ENCODE peak calls at places on chromosomes 3 and 15, in eight cellular contexts. Z, A, N, Q, G, M, D and J are unnamed samples. For H3K27me3 and H3K4me1, the result is how much of the 10 kb centered on the place peaks cover.

GRCh38 chr3:133989931-133990702 is 39.6 kb downstream of the SLCO2A1 start:
- DNase-seq in Z (no peak), A (no peak), N (no peak), Q (no peak), G (no peak), M (no peak), D (no peak), J (no peak)

GRCh38 chr15:73838795-73839565 is 34.4 kb upstream of the TBC1D21 start:
- DNase-seq in Z (peak), A (peak), N (no peak), Q (no peak), G (no peak), M (peak), D (no peak), J (no peak)

GRCh38 chr3:187243933-187244564 is 46.8 kb downstream of the RTP1 start:
- DNase-seq in Z (peak), A (no peak), N (no peak), Q (no peak), G (no peak), M (no peak), D (no peak), J (no peak)

GRCh38 chr3:155232605-155233004 is 60.9 kb downstream of the STRIT1 start:
- DNase-seq in Z (peak), A (peak), N (no peak), Q (no peak), G (no peak), M (peak), D (peak), J (peak)

GRCh38 chr3:30747771-30748281 is 141.4 kb downstream of the TGFBR2 start:
- DNase-seq in Z (peak), A (no peak), N (no peak), Q (peak), G (no peak), M (no peak), D (peak), J (no peak)

GRCh38 chr3:170425491-170426239 is 7.0 kb downstream of the CLDN11 start:
- DNase-seq in Z (no peak), A (no peak), N (no peak), Q (no peak), G (no peak), M (no peak), D (peak), J (no peak)

GRCh38 chr3:195181107-195181498 is 89.9 kb downstream of the XXYLT1 start:
- DNase-seq in Z (no peak), A (no peak), N (no peak), Q (no peak), G (no peak), M (no peak), D (no peak), J (no peak)

GRCh38 chr3:78993375-78993774 is 774.4 kb downstream of the ROBO1 start:
- DNase-seq in Z (no peak), A (no peak), N (no peak), Q (no peak), G (no peak), M (no peak), D (no peak), J (no peak)

GRCh38 chr3:142180761-142181362 is 31.5 kb upstream of the TFDP2 start:
- DNase-seq in Z (peak), A (peak), N (peak), Q (peak), G (peak), M (peak), D (peak), J (peak)

GRCh38 chr3:101925564-101925963 is 76.2 kb downstream of the NFKBIZ start:
- DNase-seq in Z (no peak), A (no peak), N (no peak), Q (no peak), G (no peak), M (no peak), D (no peak), J (no peak)

GRCh38 chr3:106078635-106079034 is 209.8 kb upstream of the CBLB start:
- DNase-seq in Z (no peak), A (no peak), N (no peak), Q (no peak), G (no peak), M (no peak), D (no peak), J (no peak)

GRCh38 chr3:194272861-194273266 is 78.3 kb downstream of the CPN2 start:
- DNase-seq in Z (no peak), A (no peak), N (no peak), Q (no peak), G (no peak), M (peak), D (peak), J (peak)

GRCh38 chr3:45887759-45888511 is 1.6 kb downstream of the CCR9 start:
- DNase-seq in Z (no peak), A (no peak), N (no peak), Q (peak), G (no peak), M (no peak), D (no peak), J (no peak)

GRCh38 chr3:123723527-123724168 is 138.8 kb upstream of the HACD2 start:
- DNase-seq in Z (peak), A (peak), N (peak), Q (peak), G (peak), M (peak), D (peak), J (peak)

GRCh38 chr15:34185666-34186065 is 24.2 kb downstream of the KATNBL1 start:
- DNase-seq in Z (no peak), A (no peak), N (no peak), Q (no peak), G (no peak), M (no peak), D (no peak), J (no peak)

GRCh38 chr15:84669726-84670125 is 11.7 kb upstream of the NMB start:
- DNase-seq in Z (no peak), A (no peak), N (no peak), Q (no peak), G (no peak), M (no peak), D (no peak), J (no peak)

GRCh38 chr15:79179108-79179561 is 88.6 kb upstream of the RASGRF1 start:
- DNase-seq in Z (no peak), A (no peak), N (no peak), Q (no peak), G (no peak), M (peak), D (peak), J (no peak)

GRCh38 chr3:96430019-96430541 is 384.3 kb upstream of the EPHA6 start:
- DNase-seq in Z (no peak), A (no peak), N (no peak), Q (no peak), G (no peak), M (no peak), D (no peak), J (no peak)

GRCh38 chr3:70871909-70872656 is 559.6 kb upstream of the MDFIC2 start:
- DNase-seq in Z (peak), A (no peak), N (no peak), Q (no peak), G (no peak), M (no peak), D (no peak), J (no peak)

GRCh38 chr3:74167926-74168325 is 446.5 kb downstream of the CNTN3 start:
- DNase-seq in Z (no peak), A (no peak), N (no peak), Q (no peak), G (no peak), M (no peak), D (no peak), J (no peak)

GRCh38 chr3:107643038-107643883 is 120.5 kb downstream of the BBX start:
- DNase-seq in Z (peak), A (no peak), N (peak), Q (peak), G (no peak), M (no peak), D (no peak), J (no peak)

GRCh38 chr15:48992545-48992944 is 28.8 kb upstream of the SHC4 start:
- DNase-seq in Z (no peak), A (no peak), N (no peak), Q (no peak), G (no peak), M (no peak), D (no peak), J (no peak)

GRCh38 chr3:133238015-133238414 is 161.8 kb upstream of the BFSP2 start:
- DNase-seq in Z (no peak), A (no peak), N (no peak), Q (no peak), G (no peak), M (no peak), D (no peak), J (no peak)

GRCh38 chr3:44065311-44065710 is 176.4 kb upstream of the TOPAZ1 start:
- DNase-seq in Z (peak), A (peak), N (no peak), Q (peak), G (no peak), M (no peak), D (no peak), J (no peak)

GRCh38 chr15:51842265-51842664 is 12.8 kb downstream of the TMOD3 start:
- DNase-seq in Z (no peak), A (no peak), N (no peak), Q (no peak), G (no peak), M (no peak), D (no peak), J (no peak)

GRCh38 chr3:72458365-72458764 is 389.9 kb downstream of the SHQ1 start:
- DNase-seq in Z (no peak), A (peak), N (no peak), Q (no peak), G (no peak), M (no peak), D (peak), J (peak)
- H3K27me3 ChIP-seq in Z (half or more), A (under half), N (under half), Q (under half), G (under half), M (under half), D (under half), J (under half)

DNA sequence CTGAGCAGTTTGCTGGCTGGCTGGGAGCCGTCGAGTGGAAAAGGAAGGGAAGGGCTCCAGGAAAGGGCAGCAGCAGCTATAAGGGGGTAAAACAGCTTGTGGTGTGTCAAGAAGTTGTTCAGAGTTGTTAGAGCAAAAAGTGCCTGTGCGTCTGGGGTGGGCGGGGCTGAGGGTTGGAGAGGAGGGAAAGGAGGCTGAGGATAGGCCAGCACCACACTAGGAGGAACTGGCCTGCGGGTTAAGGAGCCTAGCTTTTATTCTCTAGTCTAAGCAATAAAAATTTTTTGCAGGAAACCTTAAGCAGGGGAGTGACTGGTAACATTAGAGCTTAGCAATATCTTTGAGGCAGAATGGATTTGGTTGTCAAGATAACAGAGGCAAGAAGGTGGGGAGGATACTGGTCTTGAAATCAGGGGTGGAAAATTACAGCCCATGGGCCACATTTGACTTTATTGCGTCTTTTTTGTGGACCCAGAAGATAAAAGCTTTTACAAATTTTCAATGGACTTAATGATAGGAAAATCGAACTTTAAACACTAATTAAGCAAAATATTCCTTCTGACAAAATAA is 134.5 kb upstream of the AADACL2 start:
- DNase-seq in Z (no peak), A (no peak), N (no peak), Q (no peak), G (no peak), M (no peak), D (peak), J (no peak)
- H3K4me1 ChIP-seq in Z (under half), A (under half), N (under half), Q (under half), G (under half), M (under half), D (under half), J (under half)

DNA sequence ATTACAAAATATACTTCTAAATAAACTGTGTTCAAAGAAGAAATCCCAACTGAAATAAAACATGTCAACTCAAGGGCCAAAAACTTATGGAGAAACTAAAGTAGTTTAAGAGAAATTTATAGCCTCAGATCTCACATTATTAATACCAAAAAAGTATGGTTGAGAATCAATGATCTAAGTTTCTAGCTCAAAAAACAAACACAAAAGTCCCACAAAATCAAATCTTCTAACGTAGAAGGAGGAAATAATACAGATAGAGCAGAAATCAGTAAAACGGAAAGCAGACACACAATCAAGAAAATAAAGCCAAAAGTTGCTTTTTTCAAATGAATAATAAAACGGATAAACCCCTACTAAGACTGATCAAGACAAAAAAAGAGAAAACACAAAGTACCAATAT is 2.9 kb downstream of the SUSD5 start:
- DNase-seq in Z (no peak), A (no peak), N (no peak), Q (no peak), G (no peak), M (no peak), D (no peak), J (no peak)
- H3K27me3 ChIP-seq in Z (under half), A (under half), N (under half), Q (half or more), G (under half), M (under half), D (half or more), J (half or more)

GRCh38 chr3:38139652-38140051 is 1.2 kb downstream of the MYD88 start:
- DNase-seq in Z (no peak), A (no peak), N (no peak), Q (no peak), G (no peak), M (no peak), D (no peak), J (no peak)
- H3K4me1 ChIP-seq in Z (under half), A (under half), N (half or more), Q (under half), G (under half), M (under half), D (under half), J (under half)

GRCh38 chr15:88872106-88872505 is 23.2 kb downstream of the HAPLN3 start:
- DNase-seq in Z (no peak), A (no peak), N (no peak), Q (no peak), G (no peak), M (no peak), D (no peak), J (no peak)

GRCh38 chr15:88871313-88871712 is 24.0 kb downstream of the HAPLN3 start:
- DNase-seq in Z (no peak), A (no peak), N (no peak), Q (no peak), G (no peak), M (no peak), D (no peak), J (no peak)

GRCh38 chr15:88873786-88874185 is 21.6 kb downstream of the HAPLN3 start:
- DNase-seq in Z (no peak), A (no peak), N (no peak), Q (no peak), G (no peak), M (no peak), D (no peak), J (no peak)

GRCh38 chr15:88872706-88873105 is 22.6 kb downstream of the HAPLN3 start:
- DNase-seq in Z (no peak), A (no peak), N (no peak), Q (no peak), G (no peak), M (no peak), D (no peak), J (no peak)

GRCh38 chr15:88874275-88874674 is 21.1 kb downstream of the HAPLN3 start:
- DNase-seq in Z (no peak), A (no peak), N (no peak), Q (no peak), G (no peak), M (no peak), D (no peak), J (no peak)
- H3K27me3 ChIP-seq in Z (under half), A (under half), N (under half), Q (under half), G (under half), M (under half), D (under half), J (under half)

GRCh38 chr3:149581681-149582349 is 76.0 kb downstream of the WWTR1 start:
- DNase-seq in Z (peak), A (peak), N (no peak), Q (peak), G (no peak), M (no peak), D (peak), J (no peak)
- H3K4me1 ChIP-seq in Z (half or more), A (under half), N (under half), Q (under half), G (under half), M (under half), D (under half), J (under half)

GRCh38 chr3:14239940-14240339 is 61.3 kb downstream of the LSM3 start:
- DNase-seq in Z (no peak), A (no peak), N (no peak), Q (no peak), G (no peak), M (no peak), D (no peak), J (no peak)
- H3K27me3 ChIP-seq in Z (under half), A (under half), N (under half), Q (under half), G (under half), M (under half), D (under half), J (under half)

GRCh38 chr3:156677120-156677479 is 2.7 kb downstream of the TIPARP start:
- DNase-seq in Z (no peak), A (no peak), N (peak), Q (no peak), G (peak), M (no peak), D (no peak), J (no peak)
- H3K4me1 ChIP-seq in Z (half or more), A (under half), N (half or more), Q (half or more), G (half or more), M (under half), D (under half), J (half or more)

DNA sequence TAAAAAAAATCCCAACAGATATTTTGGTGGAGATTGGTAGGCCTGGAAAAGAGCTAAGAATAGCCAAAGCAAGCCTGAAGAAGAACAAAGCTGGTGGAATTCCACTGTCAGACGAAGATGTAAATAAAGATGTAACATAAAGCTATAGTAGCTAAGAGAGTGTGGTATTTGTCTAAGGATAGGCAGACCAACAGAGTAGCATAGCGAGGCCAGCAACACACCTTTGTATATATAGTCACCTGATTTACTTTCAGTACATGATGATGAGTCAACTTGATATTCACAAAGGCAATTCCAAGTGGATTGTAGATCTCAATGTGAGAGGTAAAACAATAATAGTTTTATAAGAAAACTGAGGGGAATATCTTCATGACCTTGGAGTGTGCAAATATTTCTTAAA is 53.6 kb upstream of the SYN2 start:
- DNase-seq in Z (no peak), A (no peak), N (no peak), Q (no peak), G (no peak), M (no peak), D (peak), J (no peak)
- H3K27me3 ChIP-seq in Z (under half), A (under half), N (under half), Q (under half), G (under half), M (under half), D (under half), J (under half)